ENCODE peak calls at places on chromosomes 12 and 14, in five cellular contexts. One of them, this sample, is unnamed.

GRCh38 chr14:89165810-89166209 is 251.2 kb downstream of the FOXN3 start:
- DNase-seq in NCI-H1417: no peak
- DNase-seq in Calu3: no peak
- DNase-seq in PC-3: no peak
- DNase-seq in A549: no peak
- DNase-seq in this sample: no peak

GRCh38 chr14:76564471-76565119 is 188.7 kb downstream of the ESRRB start:
- DNase-seq in NCI-H1417: no peak
- DNase-seq in Calu3: no peak
- DNase-seq in PC-3: no peak
- DNase-seq in A549: peak
- DNase-seq in this sample: no peak

GRCh38 chr12:88493651-88494050 is 86.6 kb downstream of the KITLG start:
- DNase-seq in NCI-H1417: no peak
- DNase-seq in Calu3: no peak
- DNase-seq in PC-3: peak
- DNase-seq in A549: no peak
- DNase-seq in this sample: no peak

GRCh38 chr14:99266181-99267178 is 5.5 kb downstream of the BCL11B start:
- DNase-seq in NCI-H1417: peak
- DNase-seq in Calu3: peak
- DNase-seq in PC-3: peak
- DNase-seq in A549: peak
- DNase-seq in this sample: peak

GRCh38 chr12:130826151-130826801 is 12.8 kb downstream of the STX2 start:
- DNase-seq in NCI-H1417: no peak
- DNase-seq in Calu3: peak
- DNase-seq in PC-3: peak
- DNase-seq in A549: peak
- DNase-seq in this sample: peak

GRCh38 chr12:30813741-30814687 is 59.3 kb upstream of the CAPRIN2 start:
- DNase-seq in NCI-H1417: no peak
- DNase-seq in Calu3: no peak
- DNase-seq in PC-3: peak
- DNase-seq in A549: no peak
- DNase-seq in this sample: no peak

GRCh38 chr12:90253674-90254181 is 545.1 kb upstream of the ATP2B1 start:
- DNase-seq in NCI-H1417: no peak
- DNase-seq in Calu3: peak
- DNase-seq in PC-3: peak
- DNase-seq in A549: peak
- DNase-seq in this sample: peak

GRCh38 chr12:47905313-47905730 is 528 bp upstream of the VDR start:
- DNase-seq in NCI-H1417: peak
- DNase-seq in Calu3: peak
- DNase-seq in PC-3: peak
- DNase-seq in A549: no peak
- DNase-seq in this sample: no peak

GRCh38 chr14:40855343-40855742 is 751.3 kb upstream of the LRFN5 start:
- DNase-seq in NCI-H1417: no peak
- DNase-seq in Calu3: no peak
- DNase-seq in PC-3: no peak
- DNase-seq in A549: no peak
- DNase-seq in this sample: no peak

GRCh38 chr12:2647186-2647585 is 147.6 kb upstream of the FKBP4 start:
- DNase-seq in NCI-H1417: no peak
- DNase-seq in Calu3: no peak
- DNase-seq in PC-3: no peak
- DNase-seq in A549: no peak
- DNase-seq in this sample: no peak

GRCh38 chr12:13942826-13943225 is 38.6 kb downstream of the GRIN2B start:
- DNase-seq in NCI-H1417: no peak
- DNase-seq in Calu3: no peak
- DNase-seq in PC-3: no peak
- DNase-seq in A549: peak
- DNase-seq in this sample: no peak

GRCh38 chr14:22202313-22202712 is 386.7 kb downstream of the DAD1 start:
- DNase-seq in NCI-H1417: no peak
- DNase-seq in Calu3: no peak
- DNase-seq in PC-3: no peak
- DNase-seq in A549: no peak
- DNase-seq in this sample: no peak

GRCh38 chr12:6914246-6914947 is at the start of gene ENO2:
- DNase-seq in NCI-H1417: peak
- DNase-seq in Calu3: peak
- DNase-seq in PC-3: peak
- DNase-seq in A549: peak
- DNase-seq in this sample: peak

GRCh38 chr14:101917413-101918124 is 46.8 kb upstream of the DYNC1H1 start:
- DNase-seq in NCI-H1417: no peak
- DNase-seq in Calu3: no peak
- DNase-seq in PC-3: no peak
- DNase-seq in A549: no peak
- DNase-seq in this sample: no peak

GRCh38 chr12:105464426-105464825 is 133.9 kb downstream of the C12orf75 start:
- DNase-seq in NCI-H1417: no peak
- DNase-seq in Calu3: no peak
- DNase-seq in PC-3: no peak
- DNase-seq in A549: no peak
- DNase-seq in this sample: no peak

GRCh38 chr12:120504587-120504986 is 8.7 kb downstream of the DYNLL1 start:
- DNase-seq in NCI-H1417: no peak
- DNase-seq in Calu3: no peak
- DNase-seq in PC-3: no peak
- DNase-seq in A549: no peak
- DNase-seq in this sample: no peak

GRCh38 chr12:94157891-94158495 is 9.6 kb downstream of the PLXNC1 start:
- DNase-seq in NCI-H1417: peak
- DNase-seq in Calu3: no peak
- DNase-seq in PC-3: no peak
- DNase-seq in A549: no peak
- DNase-seq in this sample: no peak

GRCh38 chr12:30046376-30046775 is 262.6 kb upstream of the TMTC1 start:
- DNase-seq in NCI-H1417: no peak
- DNase-seq in Calu3: no peak
- DNase-seq in PC-3: no peak
- DNase-seq in A549: no peak
- DNase-seq in this sample: no peak

GRCh38 chr12:3303410-3304136 is 187.4 kb upstream of the PRMT8 start:
- DNase-seq in NCI-H1417: peak
- DNase-seq in Calu3: no peak
- DNase-seq in PC-3: peak
- DNase-seq in A549: no peak
- DNase-seq in this sample: no peak

GRCh38 chr14:68564826-68565760 is 227.8 kb downstream of the ZFP36L1 start:
- DNase-seq in NCI-H1417: no peak
- DNase-seq in Calu3: no peak
- DNase-seq in PC-3: peak
- DNase-seq in A549: no peak
- DNase-seq in this sample: peak

GRCh38 chr12:124159655-124160054 is 135.2 kb upstream of the RFLNA start:
- DNase-seq in NCI-H1417: no peak
- DNase-seq in Calu3: peak
- DNase-seq in PC-3: no peak
- DNase-seq in A549: no peak
- DNase-seq in this sample: no peak